ENCODE peak calls at places on chromosomes 2 and 18, in nine cellular contexts. M, F, T, Z, Y, P, U, L and R are unnamed samples.

GRCh38 chr2:158518083-158518482 is 61.3 kb downstream of the PKP4 start:
- ATAC-seq in M (peak; percentile 39), F (peak; percentile 80), T (no peak), Z (peak; percentile 61), Y (peak; percentile 52), P (no peak), U (no peak), L (peak; percentile 67), R (no peak)

GRCh38 chr2:182207049-182207746 is 219.6 kb downstream of the PDE1A start:
- ATAC-seq in M (no peak), F (no peak), T (no peak), Z (no peak), Y (no peak), P (no peak), U (no peak), L (no peak), R (no peak)

GRCh38 chr18:77820472-77820871 is 570.8 kb downstream of the GALR1 start:
- ATAC-seq in M (no peak), F (no peak), T (no peak), Z (no peak), Y (no peak), P (no peak), U (no peak), L (no peak), R (no peak)

GRCh38 chr2:17270894-17271293 is 247.3 kb downstream of the RAD51AP2 start:
- ATAC-seq in M (no peak), F (no peak), T (no peak), Z (no peak), Y (no peak), P (no peak), U (no peak), L (no peak), R (no peak)

GRCh38 chr2:238285653-238286082 is 2.7 kb downstream of the PER2 start:
- ATAC-seq in M (peak; percentile 64), F (peak; percentile 55), T (no peak), Z (no peak), Y (peak; percentile 22), P (no peak), U (no peak), L (peak; percentile 43), R (no peak)

GRCh38 chr2:85288244-85288725 is 39.5 kb downstream of the TGOLN2 start:
- ATAC-seq in M (peak; percentile 37), F (no peak), T (no peak), Z (no peak), Y (no peak), P (no peak), U (no peak), L (no peak), R (no peak)

GRCh38 chr2:160292225-160292624 is 92.2 kb upstream of the ITGB6 start:
- ATAC-seq in M (no peak), F (no peak), T (no peak), Z (no peak), Y (no peak), P (no peak), U (no peak), L (no peak), R (no peak)

GRCh38 chr2:206354129-206354528 is 79.7 kb downstream of the ZDBF2 start:
- ATAC-seq in M (no peak), F (no peak), T (no peak), Z (no peak), Y (no peak), P (no peak), U (no peak), L (no peak), R (no peak)

GRCh38 chr2:29628882-29629281 is 292.5 kb downstream of the ALK start:
- ATAC-seq in M (peak; percentile 79), F (no peak), T (no peak), Z (no peak), Y (peak; percentile 74), P (no peak), U (no peak), L (peak; percentile 52), R (no peak)

GRCh38 chr18:70036771-70037452 is 89.2 kb upstream of the CD226 start:
- ATAC-seq in M (no peak), F (no peak), T (no peak), Z (no peak), Y (no peak), P (no peak), U (no peak), L (no peak), R (peak; percentile 45)

GRCh38 chr18:25518716-25519053 is 166.7 kb upstream of the ZNF521 start:
- ATAC-seq in M (no peak), F (no peak), T (no peak), Z (no peak), Y (no peak), P (no peak), U (no peak), L (no peak), R (no peak)